ENCODE peak calls at places on chromosomes 4 and X, in ten cellular contexts. P is NCI-H2029; Q is naive thymus-derived CD8-positive, alpha-beta T cell; C is iPS DF 6.9; M is RKO; J is mesenchymal stem cell; R is CD8-positive, alpha-beta T cell; N is neural crest cell; X is K562; A is stimulated activated effector memory CD8-positive, alpha-beta T cell treated with anti-CD3 and anti-CD28 coated beads, Interleukin-12 subunit alpha, Interleukin-12 subunit beta, amount 100 ng/mL, for 72 hours. G is an unnamed sample.

GRCh38 chr4:41692717-41693345 is 55.7 kb downstream of the PHOX2B start:
- DNase-seq in A (peak), Q (peak), M (peak), R (no peak), X (peak), J (peak), N (peak), C (peak), P (no peak), G (peak)

GRCh38 chr4:127782275-127783025 is at the start of gene HSPA4L:
- DNase-seq in P (peak), A (peak), X (no peak), J (peak), R (no peak), Q (peak), N (no peak), M (peak), C (no peak), G (no peak)

GRCh38 chrX:46256875-46257274 is 288.3 kb downstream of the ZNF674 start:
- DNase-seq in C (no peak), Q (no peak), M (no peak), J (no peak), P (no peak), A (no peak), X (no peak), N (no peak), R (no peak), G (no peak)

GRCh38 chrX:29617276-29617675 is 598.1 kb upstream of the MAGEB2 start:
- DNase-seq in C (no peak), M (no peak), P (no peak), R (no peak), J (peak), Q (no peak), N (no peak), X (no peak), A (no peak), G (no peak)

GRCh38 chr4:169791527-169792156 is 33.9 kb upstream of the HPF1 start:
- DNase-seq in M (peak), P (peak), J (peak), A (no peak), R (no peak), C (no peak), Q (peak), X (peak), N (peak), G (peak)

GRCh38 chrX:154603438-154604430 is 15.3 kb downstream of the CTAG1B start:
- DNase-seq in R (no peak), M (peak), Q (no peak), C (no peak), P (no peak), A (no peak), X (no peak), J (peak), N (no peak), G (no peak)

GRCh38 chrX:136211766-136212556 is 39.2 kb downstream of the MAP7D3 start:
- DNase-seq in J (no peak), A (no peak), C (no peak), X (no peak), P (no peak), M (no peak), N (no peak), Q (no peak), R (no peak), G (no peak)

GRCh38 chrX:9285342-9285771 is 179.5 kb upstream of the TBL1X start:
- DNase-seq in Q (no peak), X (no peak), P (no peak), C (no peak), J (no peak), N (no peak), M (no peak), A (peak), R (no peak), G (no peak)

GRCh38 chr4:67483868-67484602 is 61.3 kb downstream of the CENPC start:
- DNase-seq in A (no peak), N (no peak), P (no peak), J (peak), C (no peak), Q (no peak), M (no peak), X (no peak), R (no peak), G (peak)

GRCh38 chrX:56066016-56066415 is 166.1 kb upstream of the KLF8 start:
- DNase-seq in N (no peak), A (no peak), J (no peak), P (no peak), M (no peak), C (no peak), X (no peak), R (no peak), Q (no peak), G (no peak)

GRCh38 chrX:154378059-154378798 is 866 bp upstream of the EMD start:
- DNase-seq in A (peak), C (peak), M (no peak), J (no peak), R (peak), X (peak), P (peak), Q (peak), N (no peak), G (no peak)

GRCh38 chrX:39238017-39238416 is 436.8 kb downstream of the MID1IP1 start:
- DNase-seq in N (no peak), X (no peak), M (no peak), R (no peak), J (no peak), P (no peak), C (no peak), Q (no peak), A (no peak), G (no peak)